ENCODE peak calls at places on chromosome 6, in four cellular contexts. One of them, this sample, is unnamed.

GRCh38 chr6:101016163-101016562 is 135.0 kb upstream of the ASCC3 start:
- DNase-seq in SJSA1: no peak
- DNase-seq in coronary artery: no peak
- DNase-seq in IMR-90: no peak
- DNase-seq in this sample: no peak

GRCh38 chr6:98648211-98648914 is 186.0 kb upstream of the POU3F2 start:
- DNase-seq in SJSA1: no peak
- DNase-seq in coronary artery: no peak
- DNase-seq in IMR-90: no peak
- DNase-seq in this sample: no peak

GRCh38 chr6:169961772-169962561 is 210.5 kb downstream of the ERMARD start:
- DNase-seq in IMR-90: no peak
- DNase-seq in SJSA1: no peak
- DNase-seq in coronary artery: peak; percentile 70
- DNase-seq in this sample: peak; percentile 60

GRCh38 chr6:122422614-122423267 is 23.3 kb downstream of the HSF2 start:
- DNase-seq in IMR-90: no peak
- DNase-seq in SJSA1: no peak
- DNase-seq in coronary artery: no peak
- DNase-seq in this sample: no peak

GRCh38 chr6:28212510-28213212 is 12.4 kb upstream of the ZSCAN9 start:
- DNase-seq in IMR-90: peak; percentile 90
- DNase-seq in coronary artery: no peak
- DNase-seq in SJSA1: peak; percentile 65
- DNase-seq in this sample: peak; percentile 20

GRCh38 chr6:77124604-77125003 is 338.7 kb downstream of the HTR1B start:
- DNase-seq in IMR-90: peak; percentile 51
- DNase-seq in SJSA1: no peak
- DNase-seq in coronary artery: no peak
- DNase-seq in this sample: peak; percentile 5

GRCh38 chr6:109718991-109719390 is 27.9 kb downstream of the FIG4 start:
- DNase-seq in IMR-90: peak; percentile 34
- DNase-seq in coronary artery: no peak
- DNase-seq in SJSA1: no peak
- DNase-seq in this sample: peak; percentile 17

GRCh38 chr6:105402090-105402980 is 547 bp downstream of the PREP start:
- DNase-seq in IMR-90: peak; percentile 36
- DNase-seq in coronary artery: no peak
- DNase-seq in SJSA1: peak; percentile 60
- DNase-seq in this sample: no peak

GRCh38 chr6:35298625-35299140 is 1.1 kb downstream of the DEF6 start:
- DNase-seq in coronary artery: no peak
- DNase-seq in IMR-90: no peak
- DNase-seq in SJSA1: no peak
- DNase-seq in this sample: no peak

GRCh38 chr6:116349216-116349615 is 21.5 kb upstream of the DSE start:
- DNase-seq in coronary artery: no peak
- DNase-seq in IMR-90: peak; percentile 50
- DNase-seq in SJSA1: no peak
- DNase-seq in this sample: no peak

GRCh38 chr6:5248302-5249098 is 12.2 kb downstream of the LYRM4 start:
- DNase-seq in IMR-90: no peak
- DNase-seq in SJSA1: no peak
- DNase-seq in coronary artery: no peak
- DNase-seq in this sample: no peak

GRCh38 chr6:36843169-36843568 is 3.9 kb upstream of the CPNE5 start:
- DNase-seq in IMR-90: no peak
- DNase-seq in coronary artery: no peak
- DNase-seq in SJSA1: no peak
- DNase-seq in this sample: no peak

GRCh38 chr6:36838896-36839818 is at the start of gene CPNE5:
- DNase-seq in SJSA1: no peak
- DNase-seq in coronary artery: no peak
- DNase-seq in IMR-90: no peak
- DNase-seq in this sample: peak; percentile 64

GRCh38 chr6:36839819-36840379 is 655 bp upstream of the CPNE5 start:
- DNase-seq in coronary artery: no peak
- DNase-seq in IMR-90: no peak
- DNase-seq in SJSA1: no peak
- DNase-seq in this sample: peak; percentile 73

GRCh38 chr6:36841756-36842155 is 2.5 kb upstream of the CPNE5 start:
- DNase-seq in SJSA1: no peak
- DNase-seq in IMR-90: no peak
- DNase-seq in coronary artery: no peak
- DNase-seq in this sample: no peak

GRCh38 chr6:36840471-36841461 is 1.5 kb upstream of the CPNE5 start:
- DNase-seq in coronary artery: no peak
- DNase-seq in IMR-90: no peak
- DNase-seq in SJSA1: no peak
- DNase-seq in this sample: no peak
- H3K27ac ChIP-seq in coronary artery: no peak overlapping the region
- H3K27ac ChIP-seq in IMR-90: no peak overlapping the region
- H3K27ac ChIP-seq in SJSA1: no peak overlapping the region
- H3K27ac ChIP-seq in this sample: peak overlapping the region; percentile 18

GRCh38 chr6:41426888-41427641 is 91.7 kb downstream of the NCR2 start:
- DNase-seq in SJSA1: no peak
- DNase-seq in coronary artery: no peak
- DNase-seq in IMR-90: no peak
- DNase-seq in this sample: no peak
- H3K4me3 ChIP-seq in SJSA1: no peak overlapping the region
- H3K4me3 ChIP-seq in coronary artery: peak overlapping the region; percentile 77
- H3K4me3 ChIP-seq in IMR-90: no peak overlapping the region
- H3K4me3 ChIP-seq in this sample: peak overlapping the region; percentile 33

DNA sequence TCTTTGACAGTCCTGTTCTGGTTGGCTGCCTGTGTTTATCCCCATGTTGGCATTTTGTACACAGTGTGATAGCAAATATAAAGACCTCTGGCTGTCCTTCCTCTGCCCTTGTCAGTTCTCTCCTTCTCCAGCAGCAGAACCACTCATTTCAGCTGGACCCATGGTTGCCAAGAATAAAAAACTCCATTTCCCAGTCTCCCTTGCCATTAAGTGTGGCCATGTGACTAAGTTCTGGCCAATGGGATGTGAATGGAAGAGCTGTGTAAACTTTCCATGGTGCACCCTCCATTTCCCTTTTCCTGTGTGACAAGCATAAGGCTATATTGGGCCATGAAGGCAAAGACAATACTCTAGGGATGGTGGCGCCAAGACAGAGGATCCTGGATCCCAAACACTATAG is 78.4 kb upstream of the TBC1D7 start:
- DNase-seq in coronary artery: no peak
- DNase-seq in SJSA1: no peak
- DNase-seq in IMR-90: no peak
- DNase-seq in this sample: peak; percentile 21
- H3K27ac ChIP-seq in coronary artery: peak overlapping the region; percentile 8
- H3K27ac ChIP-seq in SJSA1: no peak overlapping the region
- H3K27ac ChIP-seq in IMR-90: no peak overlapping the region
- H3K27ac ChIP-seq in this sample: no peak overlapping the region

GRCh38 chr6:31169123-31169857 is 1.2 kb downstream of the POU5F1 start:
- DNase-seq in IMR-90: no peak
- DNase-seq in coronary artery: no peak
- DNase-seq in SJSA1: no peak
- DNase-seq in this sample: no peak
- H3K4me3 ChIP-seq in IMR-90: no peak overlapping the region
- H3K4me3 ChIP-seq in coronary artery: no peak overlapping the region
- H3K4me3 ChIP-seq in SJSA1: no peak overlapping the region
- H3K4me3 ChIP-seq in this sample: no peak overlapping the region

GRCh38 chr6:146546440-146546839 is 2.8 kb downstream of the RAB32 start:
- DNase-seq in IMR-90: peak; percentile 94
- DNase-seq in SJSA1: peak; percentile 76
- DNase-seq in coronary artery: no peak
- DNase-seq in this sample: no peak

GRCh38 chr6:146545608-146546007 is 2.0 kb downstream of the RAB32 start:
- DNase-seq in IMR-90: peak; percentile 84
- DNase-seq in coronary artery: no peak
- DNase-seq in SJSA1: peak; percentile 63
- DNase-seq in this sample: no peak

GRCh38 chr6:146543940-146544661 is 468 bp downstream of the RAB32 start:
- DNase-seq in IMR-90: peak; percentile 38
- DNase-seq in SJSA1: peak; percentile 78
- DNase-seq in coronary artery: peak; percentile 83
- DNase-seq in this sample: peak; percentile 29

GRCh38 chr6:146543211-146543939 is at the start of gene RAB32:
- DNase-seq in IMR-90: peak; percentile 95
- DNase-seq in SJSA1: peak; percentile 89
- DNase-seq in coronary artery: peak; percentile 95
- DNase-seq in this sample: peak; percentile 98

DNA sequence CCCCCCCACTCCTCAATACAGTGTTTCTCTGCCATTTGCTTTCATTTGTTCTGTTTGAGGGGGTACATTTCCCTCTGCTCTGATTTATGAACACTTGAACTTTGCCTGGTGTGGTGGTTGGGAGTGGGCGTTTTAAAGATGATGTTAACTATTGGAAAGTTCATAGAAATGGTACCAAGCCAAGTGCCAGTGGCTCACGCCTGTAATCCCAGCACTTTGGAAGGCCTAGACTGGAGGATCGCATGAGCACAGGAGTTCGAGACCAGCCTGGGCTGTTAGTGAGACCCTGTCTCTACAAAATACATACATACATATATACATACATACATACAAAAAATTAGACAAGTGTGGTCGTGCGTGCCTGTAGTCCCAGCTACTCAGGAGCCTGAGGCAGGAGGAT is 1.1 kb downstream of the RAB32 start:
- DNase-seq in SJSA1: peak; percentile 19
- DNase-seq in coronary artery: no peak
- DNase-seq in IMR-90: peak; percentile 27
- DNase-seq in this sample: peak; percentile 16
- H3K27ac ChIP-seq in SJSA1: peak overlapping the region; percentile 98
- H3K27ac ChIP-seq in coronary artery: peak overlapping the region; percentile 97
- H3K27ac ChIP-seq in IMR-90: peak overlapping the region; percentile 89
- H3K27ac ChIP-seq in this sample: peak overlapping the region; percentile 65

DNA sequence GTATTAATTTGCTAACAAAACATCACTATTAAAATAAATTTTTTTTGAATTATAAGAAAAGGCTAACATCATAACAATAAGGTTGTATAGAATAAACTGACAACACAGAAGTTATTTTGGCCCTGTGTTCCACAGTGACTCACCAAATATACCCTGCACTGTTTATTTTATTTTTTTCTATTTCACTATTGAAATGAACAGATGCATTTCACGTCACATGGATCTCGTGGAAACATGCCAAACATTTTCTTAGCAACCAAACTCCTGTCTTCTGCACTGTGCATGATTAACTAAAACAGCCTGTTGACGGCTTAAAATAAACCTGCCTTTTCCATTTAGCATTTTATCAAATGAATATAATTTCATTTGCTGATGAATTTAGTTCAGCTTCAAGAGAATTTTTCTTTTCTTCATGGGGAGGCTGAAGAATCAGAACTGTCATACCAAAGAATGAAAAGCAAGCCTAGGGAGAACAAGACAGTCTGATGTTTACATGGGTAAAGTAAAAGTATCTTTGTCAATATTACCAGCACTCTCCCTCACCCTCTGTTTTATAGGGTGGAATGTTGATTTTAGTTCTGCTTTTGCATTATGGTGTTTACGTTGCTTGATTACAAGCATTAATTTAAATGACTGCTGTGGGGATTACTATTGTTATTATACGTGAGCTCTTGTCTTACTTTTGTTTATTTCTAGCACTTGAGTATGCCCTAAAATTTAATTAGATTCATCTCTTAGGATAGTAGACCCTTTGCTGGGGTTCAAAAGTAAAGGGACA is 115.3 kb downstream of the LCA5 start:
- DNase-seq in SJSA1: peak; percentile 47
- DNase-seq in IMR-90: peak; percentile 92
- DNase-seq in coronary artery: no peak
- DNase-seq in this sample: peak; percentile 38
- H3K4me3 ChIP-seq in SJSA1: no peak overlapping the region
- H3K4me3 ChIP-seq in IMR-90: no peak overlapping the region
- H3K4me3 ChIP-seq in coronary artery: no peak overlapping the region
- H3K4me3 ChIP-seq in this sample: no peak overlapping the region

DNA sequence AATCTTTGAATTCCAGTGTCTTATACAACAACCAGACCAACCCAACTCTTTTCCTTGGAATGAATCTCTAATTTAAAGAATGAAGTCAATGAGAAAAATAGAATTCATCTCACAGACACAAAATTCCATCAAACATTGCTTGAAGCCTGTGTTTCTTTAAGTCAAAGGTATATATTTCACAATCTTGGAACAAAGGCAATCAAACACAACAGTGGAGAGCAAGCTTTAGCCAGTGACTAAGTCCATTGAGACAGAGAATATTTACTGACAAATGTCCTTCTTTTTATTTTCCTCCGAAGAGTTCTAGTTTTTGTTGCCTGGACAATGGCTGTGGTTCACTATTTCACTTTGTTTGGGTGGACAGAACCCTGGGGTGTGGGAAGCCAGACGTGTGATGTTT is 35.8 kb downstream of the MEP1A start:
- DNase-seq in coronary artery: no peak
- DNase-seq in IMR-90: no peak
- DNase-seq in SJSA1: no peak
- DNase-seq in this sample: no peak
- H3K27ac ChIP-seq in coronary artery: no peak overlapping the region
- H3K27ac ChIP-seq in IMR-90: no peak overlapping the region
- H3K27ac ChIP-seq in SJSA1: no peak overlapping the region
- H3K27ac ChIP-seq in this sample: no peak overlapping the region

DNA sequence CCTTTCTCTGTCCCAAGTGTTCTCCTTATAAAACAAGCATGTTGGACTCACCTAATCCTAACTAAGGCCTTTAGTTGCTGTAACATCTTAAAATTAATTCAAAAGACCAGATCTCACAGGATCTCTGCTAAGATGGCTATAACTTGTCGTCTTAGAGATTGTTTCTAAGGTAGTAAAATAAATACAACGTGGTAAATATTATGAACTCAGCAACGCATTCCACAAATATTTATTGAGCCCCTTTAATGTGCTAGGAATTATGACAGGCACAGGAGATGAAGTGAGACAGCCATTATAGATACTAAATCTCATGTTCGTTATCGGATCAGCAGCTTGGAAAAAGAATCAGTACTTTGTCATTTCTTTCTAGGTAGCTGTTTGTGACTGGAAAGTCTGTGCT is 20.8 kb upstream of the MCM3 start:
- DNase-seq in SJSA1: no peak
- DNase-seq in IMR-90: no peak
- DNase-seq in coronary artery: no peak
- DNase-seq in this sample: no peak
- H3K4me3 ChIP-seq in SJSA1: no peak overlapping the region
- H3K4me3 ChIP-seq in IMR-90: no peak overlapping the region
- H3K4me3 ChIP-seq in coronary artery: peak overlapping the region; percentile 47
- H3K4me3 ChIP-seq in this sample: no peak overlapping the region

GRCh38 chr6:31579546-31580445 is 2.4 kb downstream of the LTB start:
- DNase-seq in coronary artery: no peak
- DNase-seq in SJSA1: no peak
- DNase-seq in IMR-90: no peak
- DNase-seq in this sample: no peak
- H3K27ac ChIP-seq in coronary artery: no peak overlapping the region
- H3K27ac ChIP-seq in SJSA1: no peak overlapping the region
- H3K27ac ChIP-seq in IMR-90: no peak overlapping the region
- H3K27ac ChIP-seq in this sample: no peak overlapping the region